ENCODE peak calls at places on chromosomes 1 and 21, in four cellular contexts. Y is Panc1, V is tibial artery, M is heart right ventricle. N is an unnamed sample.

GRCh38 chr21:19529031-19529430 is 1125.4 kb upstream of the TMPRSS15 start:
- DNase-seq in M (no peak), V (no peak), Y (no peak), N (no peak)

GRCh38 chr1:162070825-162071224 is 1.3 kb downstream of the NOS1AP start:
- DNase-seq in M (no peak), Y (no peak), V (no peak), N (no peak)

GRCh38 chr1:28804071-28804470 is 7.9 kb upstream of the OPRD1 start:
- DNase-seq in M (no peak), V (no peak), Y (no peak), N (no peak)

GRCh38 chr1:186958520-186958919 is 129.8 kb downstream of the PLA2G4A start:
- DNase-seq in V (no peak), M (no peak), Y (no peak), N (no peak)

GRCh38 chr1:77290576-77290975 is 8.8 kb downstream of the AK5 start:
- DNase-seq in Y (no peak), V (no peak), M (no peak), N (no peak)

GRCh38 chr21:16773206-16773605 is 739.6 kb upstream of the CXADR start:
- DNase-seq in V (no peak), M (no peak), Y (no peak), N (no peak)

GRCh38 chr1:218364028-218364710 is 19.0 kb downstream of the TGFB2 start:
- DNase-seq in V (no peak), Y (no peak), M (no peak), N (no peak)

GRCh38 chr21:34092241-34092921 is 19.0 kb downstream of the MRPS6 start:
- DNase-seq in V (no peak), Y (no peak), M (no peak), N (no peak)

GRCh38 chr1:181314959-181315358 is 168.4 kb upstream of the CACNA1E start:
- DNase-seq in V (no peak), M (no peak), Y (no peak), N (no peak)

GRCh38 chr1:78792756-78793155 is 143.1 kb downstream of the IFI44 start:
- DNase-seq in V (no peak), M (no peak), Y (no peak), N (no peak)

GRCh38 chr1:51729824-51730284 is 113.0 kb downstream of the OSBPL9 start:
- DNase-seq in M (no peak), V (no peak), Y (no peak), N (no peak)

GRCh38 chr1:174021611-174022079 is 512 bp downstream of the RC3H1 start:
- DNase-seq in Y (no peak), M (no peak), V (peak; percentile 75), N (no peak)

GRCh38 chr21:32371913-32372314 is 20.9 kb downstream of the URB1 start:
- DNase-seq in V (no peak), Y (no peak), M (no peak), N (peak; percentile 87)

GRCh38 chr1:117607471-117607870 is 1.6 kb downstream of the TENT5C start:
- DNase-seq in V (no peak), Y (no peak), M (no peak), N (no peak)

GRCh38 chr21:26845066-26845749 is at the start of gene ADAMTS1:
- DNase-seq in M (peak; percentile 94), Y (no peak), V (peak; percentile 97), N (no peak)

GRCh38 chr1:94654919-94655318 is 113.4 kb upstream of the F3 start:
- DNase-seq in M (no peak), V (no peak), Y (no peak), N (no peak)

GRCh38 chr21:44875341-44875740 is 1.9 kb upstream of the PTTG1IP start:
- DNase-seq in Y (no peak), V (no peak), M (no peak), N (no peak)

GRCh38 chr1:239348635-239349353 is 37.6 kb upstream of the CHRM3 start:
- DNase-seq in M (no peak), Y (no peak), V (no peak), N (no peak)